ENCODE peak calls at places on chromosomes 4 and X, in ten cellular contexts. B is CD4-positive, alpha-beta T cell; W is cardiac fibroblast; S is H9; L is RWPE1; P is mucosa of descending colon; Q is neural crest cell; H is left ventricle myocardium inferior; V is mesothelial cell of epicardium; Z is tibial nerve. O is an unnamed sample.

GRCh38 chr4:126850286-126850685 is 782.5 kb upstream of the INTU start:
- DNase-seq in B (no peak), S (no peak), Q (no peak), W (peak; percentile 77), L (peak; percentile 87), H (no peak), Z (no peak), P (no peak), V (no peak), O (peak; percentile 30)

GRCh38 chr4:31557444-31557843 is 837.3 kb downstream of the PCDH7 start:
- DNase-seq in V (no peak), H (no peak), S (no peak), W (no peak), Z (no peak), B (no peak), L (no peak), Q (no peak), P (no peak), O (no peak)

GRCh38 chrX:129617420-129617819 is 37.3 kb downstream of the APLN start:
- DNase-seq in Q (no peak), H (no peak), Z (no peak), S (no peak), L (no peak), P (no peak), B (no peak), V (no peak), W (no peak), O (no peak)

GRCh38 chrX:121000589-121000988 is 15.0 kb upstream of the CT47A1 start:
- DNase-seq in Q (no peak), P (no peak), H (no peak), V (no peak), W (peak; percentile 39), L (peak; percentile 8), S (no peak), Z (no peak), B (no peak), O (peak; percentile 20)

GRCh38 chrX:1391707-1392375 is at the start of gene SLC25A6:
- DNase-seq in Z (peak; percentile 96), Q (peak; percentile 99), V (peak; percentile 99), S (peak; percentile 98), L (peak; percentile 93), B (peak; percentile 99), W (peak; percentile 99), H (peak; percentile 100), P (peak; percentile 99), O (peak; percentile 97)

GRCh38 chr4:184506527-184507121 is 32.3 kb upstream of the IRF2 start:
- DNase-seq in S (peak; percentile 34), Z (no peak), P (no peak), H (no peak), W (no peak), B (no peak), V (no peak), Q (no peak), L (no peak), O (no peak)

GRCh38 chrX:23381688-23382087 is 47.0 kb downstream of the PTCHD1 start:
- DNase-seq in B (no peak), W (no peak), P (no peak), H (no peak), V (no peak), S (no peak), Z (no peak), Q (no peak), L (no peak), O (no peak)

GRCh38 chrX:105461013-105461412 is 240.5 kb upstream of the TEX13A start:
- DNase-seq in Q (no peak), B (no peak), H (no peak), P (no peak), V (no peak), W (no peak), Z (no peak), L (no peak), S (no peak), O (no peak)

GRCh38 chr4:71156616-71157015 is 163.2 kb downstream of the DCK start:
- DNase-seq in P (no peak), W (no peak), S (no peak), B (no peak), H (no peak), V (no peak), Z (no peak), L (no peak), Q (no peak), O (no peak)

GRCh38 chr4:926538-926937 is 5.6 kb downstream of the GAK start:
- DNase-seq in B (no peak), Q (peak; percentile 41), H (no peak), V (no peak), P (no peak), Z (no peak), L (no peak), W (peak; percentile 23), S (peak; percentile 79), O (no peak)
- TF ChIP-seq CTCF in B (no peak), Q (peak; percentile 60), H (no peak), V (peak; percentile 31), P (no peak), Z (no peak), L (no peak), W (peak; percentile 38), S (peak; percentile 74), O (no peak)

GRCh38 chr4:4425119-4425690 is 38.3 kb downstream of the NSG1 start:
- DNase-seq in B (no peak), P (no peak), S (no peak), L (no peak), V (no peak), W (no peak), Q (no peak), Z (no peak), H (no peak), O (no peak)

GRCh38 chr4:4425696-4426095 is 38.8 kb downstream of the NSG1 start:
- DNase-seq in Z (no peak), W (no peak), V (no peak), H (no peak), B (no peak), P (no peak), S (peak; percentile 24), Q (no peak), L (no peak), O (no peak)

GRCh38 chr4:4427478-4427870 is 40.6 kb downstream of the NSG1 start:
- DNase-seq in B (no peak), Z (no peak), S (no peak), Q (no peak), P (no peak), H (no peak), W (no peak), V (no peak), L (no peak), O (no peak)

GRCh38 chr4:4427886-4428285 is 41.0 kb downstream of the NSG1 start:
- DNase-seq in V (no peak), B (no peak), P (no peak), S (no peak), L (no peak), W (no peak), Z (no peak), Q (no peak), H (no peak), O (no peak)

DNA sequence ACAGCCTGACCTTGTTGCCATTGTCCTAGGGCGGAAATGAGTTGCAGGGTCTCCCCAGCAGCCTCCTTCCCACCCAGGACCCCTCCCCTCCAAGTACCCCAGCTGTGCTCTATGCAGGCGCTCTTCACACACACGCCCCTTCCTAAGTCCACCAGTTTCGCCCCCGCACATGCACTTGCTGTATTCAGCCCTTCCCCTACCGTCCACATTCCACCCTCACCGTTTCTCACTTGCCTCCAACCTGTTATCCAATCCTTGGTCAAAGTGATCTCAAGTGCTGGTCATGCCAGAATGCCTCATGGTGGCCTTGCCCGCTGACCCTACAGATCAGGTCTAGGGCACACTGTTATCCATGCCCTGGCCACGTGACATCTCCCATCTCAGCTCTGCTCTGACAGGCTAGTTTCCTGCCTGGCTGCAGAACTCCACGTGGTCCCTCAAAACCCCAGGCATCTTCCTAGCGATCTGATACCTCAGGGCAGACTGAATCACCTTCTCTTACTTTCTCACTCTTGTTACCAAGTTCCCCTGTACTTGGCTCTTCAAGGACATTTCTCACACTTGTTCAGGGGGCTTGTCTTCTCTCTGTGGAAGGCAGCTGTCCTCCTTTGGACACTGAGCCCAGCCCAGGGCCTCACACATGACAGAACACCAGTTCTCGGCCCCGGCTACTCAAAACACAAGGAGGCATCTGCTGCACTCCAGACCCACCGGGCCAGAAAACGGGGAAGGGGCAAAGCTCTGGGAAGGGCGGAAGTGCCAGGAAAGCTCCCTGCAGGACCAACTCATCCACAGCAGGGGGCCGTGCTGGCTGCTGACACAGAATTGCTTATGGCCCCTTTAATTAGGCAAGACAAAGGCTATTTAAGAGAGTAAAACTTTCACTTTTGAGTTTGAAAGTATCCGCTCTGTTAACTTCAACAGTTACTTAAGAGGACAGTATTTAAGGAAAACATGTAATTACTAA is 39.9 kb downstream of the NSG1 start:
- DNase-seq in H (no peak), W (no peak), Z (no peak), S (peak; percentile 85), V (no peak), Q (no peak), B (no peak), P (no peak), L (no peak), O (no peak)
- TF ChIP-seq CTCF in H (no peak), W (no peak), Z (no peak), S (no peak), V (no peak), Q (peak; percentile 21), B (no peak), P (no peak), L (no peak), O (no peak)

GRCh38 chr4:151652841-151653547 is 107.8 kb downstream of the GATB start:
- DNase-seq in V (no peak), W (peak; percentile 62), S (no peak), B (no peak), H (no peak), P (no peak), Q (no peak), L (no peak), Z (peak; percentile 71), O (no peak)
- TF ChIP-seq CTCF in V (no peak), W (no peak), S (no peak), B (no peak), H (no peak), P (no peak), Q (no peak), L (no peak), Z (no peak), O (no peak)

GRCh38 chr4:52890401-52890791 is 28.3 kb downstream of the RASL11B start:
- DNase-seq in B (no peak), Z (no peak), H (no peak), P (no peak), S (no peak), L (no peak), V (no peak), Q (no peak), W (no peak), O (no peak)

GRCh38 chr4:52889354-52889753 is 27.2 kb downstream of the RASL11B start:
- DNase-seq in H (no peak), B (no peak), L (no peak), V (no peak), W (no peak), P (no peak), S (no peak), Q (no peak), Z (no peak), O (no peak)

GRCh38 chr4:52891743-52892142 is 29.6 kb downstream of the RASL11B start:
- DNase-seq in B (no peak), W (no peak), L (no peak), Z (no peak), H (no peak), V (no peak), P (no peak), S (no peak), Q (no peak), O (no peak)

GRCh38 chr4:52892880-52893279 is 30.8 kb downstream of the RASL11B start:
- DNase-seq in Q (no peak), H (no peak), W (no peak), P (no peak), B (no peak), Z (no peak), L (no peak), S (no peak), V (no peak), O (no peak)

GRCh38 chr4:52889778-52890400 is 27.8 kb downstream of the RASL11B start:
- DNase-seq in P (no peak), W (no peak), B (no peak), H (no peak), V (no peak), Q (no peak), S (no peak), Z (no peak), L (no peak), O (no peak)
- TF ChIP-seq CTCF in P (no peak), W (no peak), B (no peak), H (no peak), V (no peak), Q (no peak), S (no peak), Z (no peak), L (no peak), O (no peak)

O was measured in Calu3.